ENCODE peak calls at places on chromosomes 16 and 17, in five cellular contexts. W, X, J, V and H are unnamed samples.

GRCh38 chr17:50270430-50271172 is 3.7 kb upstream of the TMEM92 start:
- DNase-seq in W (no peak), X (peak), J (peak), V (no peak), H (no peak)

GRCh38 chr17:1834378-1835149 is 4.8 kb downstream of the RPA1 start:
- DNase-seq in W (no peak), X (no peak), J (no peak), V (no peak), H (no peak)

GRCh38 chr17:9900744-9901143 is 4.3 kb downstream of the RCVRN start:
- DNase-seq in W (no peak), X (peak), J (no peak), V (no peak), H (peak)

GRCh38 chr17:73203788-73204479 is 11.1 kb downstream of the COG1 start:
- DNase-seq in W (no peak), X (no peak), J (no peak), V (no peak), H (no peak)

GRCh38 chr17:40702271-40702670 is 1.3 kb downstream of the KRT24 start:
- DNase-seq in W (no peak), X (no peak), J (no peak), V (no peak), H (no peak)

GRCh38 chr17:2347805-2348685 is 10.7 kb downstream of the SGSM2 start:
- DNase-seq in W (peak), X (peak), J (no peak), V (peak), H (no peak)

GRCh38 chr16:27313422-27314160 is at the start of gene IL4R:
- DNase-seq in W (no peak), X (peak), J (peak), V (no peak), H (peak)

GRCh38 chr17:17836818-17837379 is at the start of gene SREBF1:
- DNase-seq in W (no peak), X (peak), J (no peak), V (no peak), H (peak)

GRCh38 chr17:11144358-11145233 is 96.4 kb upstream of the SHISA6 start:
- DNase-seq in W (no peak), X (no peak), J (no peak), V (no peak), H (peak)

GRCh38 chr16:14004719-14005315 is 66.3 kb upstream of the MRTFB start:
- DNase-seq in W (no peak), X (no peak), J (no peak), V (no peak), H (no peak)

GRCh38 chr16:30353438-30354129 is 1.5 kb downstream of the CD2BP2 start:
- DNase-seq in W (no peak), X (no peak), J (no peak), V (no peak), H (no peak)

GRCh38 chr16:569445-570254 is at the start of gene PIGQ:
- DNase-seq in W (no peak), X (peak), J (peak), V (peak), H (peak)

GRCh38 chr16:75591001-75591852 is 25.0 kb downstream of the GABARAPL2 start:
- DNase-seq in W (no peak), X (peak), J (peak), V (no peak), H (no peak)